ENCODE peak calls at places on chromosome 14, in five cellular contexts. One of them, this sample, is unnamed.

GRCh38 chr14:74946659-74947281 is 8.6 kb downstream of the PGF start:
- DNase-seq in kidney glomerular epithelial cell: no peak
- DNase-seq in activated CD4-positive, alpha-beta T cell treated with anti-CD3 and anti-CD28 coated beads for 24 hours: no peak
- DNase-seq in tibial nerve: no peak
- DNase-seq in ACHN: no peak
- DNase-seq in this sample: peak

GRCh38 chr14:105197274-105197673 is 16.2 kb upstream of the NUDT14 start:
- DNase-seq in kidney glomerular epithelial cell: no peak
- DNase-seq in activated CD4-positive, alpha-beta T cell treated with anti-CD3 and anti-CD28 coated beads for 24 hours: no peak
- DNase-seq in tibial nerve: no peak
- DNase-seq in ACHN: no peak
- DNase-seq in this sample: peak

GRCh38 chr14:103418508-103418818 is 33.2 kb downstream of the MARK3 start:
- DNase-seq in kidney glomerular epithelial cell: no peak
- DNase-seq in activated CD4-positive, alpha-beta T cell treated with anti-CD3 and anti-CD28 coated beads for 24 hours: no peak
- DNase-seq in tibial nerve: no peak
- DNase-seq in ACHN: no peak
- DNase-seq in this sample: no peak

GRCh38 chr14:61409782-61410181 is 88.4 kb downstream of the PRKCH start:
- DNase-seq in kidney glomerular epithelial cell: no peak
- DNase-seq in activated CD4-positive, alpha-beta T cell treated with anti-CD3 and anti-CD28 coated beads for 24 hours: no peak
- DNase-seq in tibial nerve: no peak
- DNase-seq in ACHN: no peak
- DNase-seq in this sample: peak

GRCh38 chr14:71555654-71556559 is 376.3 kb upstream of the RGS6 start:
- DNase-seq in kidney glomerular epithelial cell: peak
- DNase-seq in activated CD4-positive, alpha-beta T cell treated with anti-CD3 and anti-CD28 coated beads for 24 hours: peak
- DNase-seq in tibial nerve: no peak
- DNase-seq in ACHN: peak
- DNase-seq in this sample: no peak

GRCh38 chr14:48398675-48399282 is 723.4 kb upstream of the MDGA2 start:
- DNase-seq in kidney glomerular epithelial cell: peak
- DNase-seq in activated CD4-positive, alpha-beta T cell treated with anti-CD3 and anti-CD28 coated beads for 24 hours: no peak
- DNase-seq in tibial nerve: no peak
- DNase-seq in ACHN: peak
- DNase-seq in this sample: peak

GRCh38 chr14:103626150-103626850 is 2.7 kb upstream of the KLC1 start:
- DNase-seq in kidney glomerular epithelial cell: no peak
- DNase-seq in activated CD4-positive, alpha-beta T cell treated with anti-CD3 and anti-CD28 coated beads for 24 hours: no peak
- DNase-seq in tibial nerve: no peak
- DNase-seq in ACHN: no peak
- DNase-seq in this sample: peak

GRCh38 chr14:39841088-39841487 is 408.9 kb upstream of the FBXO33 start:
- DNase-seq in kidney glomerular epithelial cell: no peak
- DNase-seq in activated CD4-positive, alpha-beta T cell treated with anti-CD3 and anti-CD28 coated beads for 24 hours: no peak
- DNase-seq in tibial nerve: no peak
- DNase-seq in ACHN: no peak
- DNase-seq in this sample: no peak

GRCh38 chr14:23376477-23377200 is at the start of gene CMTM5:
- DNase-seq in kidney glomerular epithelial cell: no peak
- DNase-seq in activated CD4-positive, alpha-beta T cell treated with anti-CD3 and anti-CD28 coated beads for 24 hours: no peak
- DNase-seq in tibial nerve: peak
- DNase-seq in ACHN: no peak
- DNase-seq in this sample: no peak

GRCh38 chr14:102055181-102055901 is 31.5 kb downstream of the HSP90AA1 start:
- DNase-seq in kidney glomerular epithelial cell: no peak
- DNase-seq in activated CD4-positive, alpha-beta T cell treated with anti-CD3 and anti-CD28 coated beads for 24 hours: no peak
- DNase-seq in tibial nerve: no peak
- DNase-seq in ACHN: peak
- DNase-seq in this sample: no peak

GRCh38 chr14:102777711-102778615 is 714 bp downstream of the TRAF3 start:
- DNase-seq in kidney glomerular epithelial cell: no peak
- DNase-seq in activated CD4-positive, alpha-beta T cell treated with anti-CD3 and anti-CD28 coated beads for 24 hours: no peak
- DNase-seq in tibial nerve: no peak
- DNase-seq in ACHN: no peak
- DNase-seq in this sample: peak

GRCh38 chr14:24398943-24399801 is at the start of gene NYNRIN:
- DNase-seq in kidney glomerular epithelial cell: no peak
- DNase-seq in activated CD4-positive, alpha-beta T cell treated with anti-CD3 and anti-CD28 coated beads for 24 hours: no peak
- DNase-seq in tibial nerve: no peak
- DNase-seq in ACHN: peak
- DNase-seq in this sample: peak

GRCh38 chr14:23483216-23483854 is 13.8 kb downstream of the NGDN start:
- DNase-seq in kidney glomerular epithelial cell: no peak
- DNase-seq in activated CD4-positive, alpha-beta T cell treated with anti-CD3 and anti-CD28 coated beads for 24 hours: no peak
- DNase-seq in tibial nerve: no peak
- DNase-seq in ACHN: peak
- DNase-seq in this sample: peak

GRCh38 chr14:74697543-74697942 is 15.3 kb downstream of the AREL1 start:
- DNase-seq in kidney glomerular epithelial cell: no peak
- DNase-seq in activated CD4-positive, alpha-beta T cell treated with anti-CD3 and anti-CD28 coated beads for 24 hours: no peak
- DNase-seq in tibial nerve: no peak
- DNase-seq in ACHN: no peak
- DNase-seq in this sample: no peak

GRCh38 chr14:34766611-34767010 is 52.2 kb upstream of the CFL2 start:
- DNase-seq in kidney glomerular epithelial cell: no peak
- DNase-seq in activated CD4-positive, alpha-beta T cell treated with anti-CD3 and anti-CD28 coated beads for 24 hours: no peak
- DNase-seq in tibial nerve: no peak
- DNase-seq in ACHN: no peak
- DNase-seq in this sample: no peak

GRCh38 chr14:95765016-95765415 is 51.1 kb upstream of the TCL1A start:
- DNase-seq in kidney glomerular epithelial cell: no peak
- DNase-seq in activated CD4-positive, alpha-beta T cell treated with anti-CD3 and anti-CD28 coated beads for 24 hours: no peak
- DNase-seq in tibial nerve: no peak
- DNase-seq in ACHN: no peak
- DNase-seq in this sample: no peak

GRCh38 chr14:39469094-39469710 is 37.0 kb upstream of the FBXO33 start:
- DNase-seq in kidney glomerular epithelial cell: no peak
- DNase-seq in activated CD4-positive, alpha-beta T cell treated with anti-CD3 and anti-CD28 coated beads for 24 hours: no peak
- DNase-seq in tibial nerve: no peak
- DNase-seq in ACHN: peak
- DNase-seq in this sample: no peak

GRCh38 chr14:88746042-88746441 is 46.7 kb downstream of the EML5 start:
- DNase-seq in kidney glomerular epithelial cell: no peak
- DNase-seq in activated CD4-positive, alpha-beta T cell treated with anti-CD3 and anti-CD28 coated beads for 24 hours: no peak
- DNase-seq in tibial nerve: no peak
- DNase-seq in ACHN: no peak
- DNase-seq in this sample: no peak

GRCh38 chr14:71136386-71137060 is 229.3 kb downstream of the PCNX1 start:
- DNase-seq in kidney glomerular epithelial cell: no peak
- DNase-seq in activated CD4-positive, alpha-beta T cell treated with anti-CD3 and anti-CD28 coated beads for 24 hours: no peak
- DNase-seq in tibial nerve: no peak
- DNase-seq in ACHN: no peak
- DNase-seq in this sample: no peak

GRCh38 chr14:91925727-91926121 is 21.8 kb downstream of the FBLN5 start:
- DNase-seq in kidney glomerular epithelial cell: no peak
- DNase-seq in activated CD4-positive, alpha-beta T cell treated with anti-CD3 and anti-CD28 coated beads for 24 hours: no peak
- DNase-seq in tibial nerve: no peak
- DNase-seq in ACHN: no peak
- DNase-seq in this sample: no peak

GRCh38 chr14:36254020-36254614 is 66.3 kb downstream of the MBIP start:
- DNase-seq in kidney glomerular epithelial cell: peak
- DNase-seq in activated CD4-positive, alpha-beta T cell treated with anti-CD3 and anti-CD28 coated beads for 24 hours: no peak
- DNase-seq in tibial nerve: no peak
- DNase-seq in ACHN: peak
- DNase-seq in this sample: no peak

GRCh38 chr14:92386165-92386564 is 63.2 kb downstream of the SLC24A4 start:
- DNase-seq in kidney glomerular epithelial cell: no peak
- DNase-seq in activated CD4-positive, alpha-beta T cell treated with anti-CD3 and anti-CD28 coated beads for 24 hours: no peak
- DNase-seq in tibial nerve: no peak
- DNase-seq in ACHN: no peak
- DNase-seq in this sample: no peak

GRCh38 chr14:101120636-101121398 is 217.3 kb upstream of the RTL1 start:
- DNase-seq in kidney glomerular epithelial cell: no peak
- DNase-seq in activated CD4-positive, alpha-beta T cell treated with anti-CD3 and anti-CD28 coated beads for 24 hours: no peak
- DNase-seq in tibial nerve: no peak
- DNase-seq in ACHN: no peak
- DNase-seq in this sample: no peak

GRCh38 chr14:34750670-34751069 is 36.3 kb upstream of the CFL2 start:
- DNase-seq in kidney glomerular epithelial cell: peak
- DNase-seq in activated CD4-positive, alpha-beta T cell treated with anti-CD3 and anti-CD28 coated beads for 24 hours: no peak
- DNase-seq in tibial nerve: no peak
- DNase-seq in ACHN: no peak
- DNase-seq in this sample: no peak

GRCh38 chr14:101624579-101624978 is 63.3 kb downstream of the DIO3 start:
- DNase-seq in kidney glomerular epithelial cell: no peak
- DNase-seq in activated CD4-positive, alpha-beta T cell treated with anti-CD3 and anti-CD28 coated beads for 24 hours: no peak
- DNase-seq in tibial nerve: no peak
- DNase-seq in ACHN: no peak
- DNase-seq in this sample: no peak

GRCh38 chr14:103127861-103128598 is 4.8 kb downstream of the TNFAIP2 start:
- DNase-seq in kidney glomerular epithelial cell: no peak
- DNase-seq in activated CD4-positive, alpha-beta T cell treated with anti-CD3 and anti-CD28 coated beads for 24 hours: no peak
- DNase-seq in tibial nerve: no peak
- DNase-seq in ACHN: no peak
- DNase-seq in this sample: no peak

GRCh38 chr14:74962493-74962892 is 7.1 kb upstream of the PGF start:
- DNase-seq in kidney glomerular epithelial cell: no peak
- DNase-seq in activated CD4-positive, alpha-beta T cell treated with anti-CD3 and anti-CD28 coated beads for 24 hours: no peak
- DNase-seq in tibial nerve: no peak
- DNase-seq in ACHN: no peak
- DNase-seq in this sample: no peak

GRCh38 chr14:49875640-49876198 is 17.2 kb upstream of the ARF6 start:
- DNase-seq in kidney glomerular epithelial cell: no peak
- DNase-seq in activated CD4-positive, alpha-beta T cell treated with anti-CD3 and anti-CD28 coated beads for 24 hours: no peak
- DNase-seq in tibial nerve: no peak
- DNase-seq in ACHN: no peak
- DNase-seq in this sample: no peak

GRCh38 chr14:55976219-55976618 is 142.0 kb upstream of the PELI2 start:
- DNase-seq in kidney glomerular epithelial cell: no peak
- DNase-seq in activated CD4-positive, alpha-beta T cell treated with anti-CD3 and anti-CD28 coated beads for 24 hours: no peak
- DNase-seq in tibial nerve: no peak
- DNase-seq in ACHN: no peak
- DNase-seq in this sample: no peak

GRCh38 chr14:75018684-75019083 is 16.0 kb downstream of the EIF2B2 start:
- DNase-seq in kidney glomerular epithelial cell: no peak
- DNase-seq in activated CD4-positive, alpha-beta T cell treated with anti-CD3 and anti-CD28 coated beads for 24 hours: no peak
- DNase-seq in tibial nerve: no peak
- DNase-seq in ACHN: no peak
- DNase-seq in this sample: peak

GRCh38 chr14:20454359-20454644 is 310 bp downstream of the OSGEP start:
- DNase-seq in kidney glomerular epithelial cell: no peak
- DNase-seq in activated CD4-positive, alpha-beta T cell treated with anti-CD3 and anti-CD28 coated beads for 24 hours: no peak
- DNase-seq in tibial nerve: no peak
- DNase-seq in ACHN: peak
- DNase-seq in this sample: no peak

GRCh38 chr14:101367421-101368261 is 193.7 kb upstream of the DIO3 start:
- DNase-seq in kidney glomerular epithelial cell: no peak
- DNase-seq in activated CD4-positive, alpha-beta T cell treated with anti-CD3 and anti-CD28 coated beads for 24 hours: no peak
- DNase-seq in tibial nerve: no peak
- DNase-seq in ACHN: no peak
- DNase-seq in this sample: no peak

GRCh38 chr14:106844608-106845285 is 1318.4 kb downstream of the TMEM121 start:
- DNase-seq in kidney glomerular epithelial cell: peak
- DNase-seq in activated CD4-positive, alpha-beta T cell treated with anti-CD3 and anti-CD28 coated beads for 24 hours: no peak
- DNase-seq in tibial nerve: no peak
- DNase-seq in ACHN: peak
- DNase-seq in this sample: peak

GRCh38 chr14:65703996-65704395 is 291.5 kb downstream of the FUT8 start:
- DNase-seq in kidney glomerular epithelial cell: no peak
- DNase-seq in activated CD4-positive, alpha-beta T cell treated with anti-CD3 and anti-CD28 coated beads for 24 hours: no peak
- DNase-seq in tibial nerve: no peak
- DNase-seq in ACHN: no peak
- DNase-seq in this sample: no peak